ENCODE peak calls at places on chromosomes 1 and 21, in seven cellular contexts. D is cardiac fibroblast, U is neural progenitor cell, V is Peyer's patch, F is cardiac muscle cell, Y is epithelial cell of esophagus, L is A549. W is an unnamed sample.

GRCh38 chr1:221157026-221157761 is 278.0 kb downstream of the HLX start:
- DNase-seq in D (no peak), U (no peak), V (no peak), F (no peak), Y (no peak), L (no peak), W (no peak)

GRCh38 chr1:235417101-235417697 is 50.0 kb downstream of the TBCE start:
- DNase-seq in D (peak), U (peak), V (peak), F (peak), Y (peak), L (peak), W (peak)

GRCh38 chr1:187839873-187840272 is 1011.1 kb downstream of the PLA2G4A start:
- DNase-seq in D (no peak), U (no peak), V (no peak), F (no peak), Y (peak), L (no peak), W (no peak)

GRCh38 chr1:169586395-169587255 is at the start of gene F5:
- DNase-seq in D (peak), U (peak), V (peak), F (peak), Y (peak), L (peak), W (peak)

GRCh38 chr1:169105434-169106094 is 926 bp upstream of the ATP1B1 start:
- DNase-seq in D (peak), U (peak), V (peak), F (peak), Y (peak), L (peak), W (peak)

GRCh38 chr1:53543130-53543770 is 84.1 kb downstream of the DMRTB1 start:
- DNase-seq in D (no peak), U (no peak), V (no peak), F (no peak), Y (no peak), L (no peak), W (no peak)

GRCh38 chr1:111541721-111542120 is 38.3 kb upstream of the ADORA3 start:
- DNase-seq in D (no peak), U (no peak), V (no peak), F (no peak), Y (peak), L (no peak), W (peak)

GRCh38 chr1:90509225-90510048 is 207.7 kb downstream of the BARHL2 start:
- DNase-seq in D (no peak), U (no peak), V (no peak), F (no peak), Y (no peak), L (no peak), W (no peak)

GRCh38 chr1:244280221-244280620 is 171.5 kb downstream of the ADSS2 start:
- DNase-seq in D (peak), U (no peak), V (no peak), F (no peak), Y (no peak), L (no peak), W (no peak)

GRCh38 chr1:116568925-116569490 is 1.8 kb downstream of the CD58 start:
- DNase-seq in D (no peak), U (no peak), V (no peak), F (no peak), Y (no peak), L (no peak), W (no peak)

DNA sequence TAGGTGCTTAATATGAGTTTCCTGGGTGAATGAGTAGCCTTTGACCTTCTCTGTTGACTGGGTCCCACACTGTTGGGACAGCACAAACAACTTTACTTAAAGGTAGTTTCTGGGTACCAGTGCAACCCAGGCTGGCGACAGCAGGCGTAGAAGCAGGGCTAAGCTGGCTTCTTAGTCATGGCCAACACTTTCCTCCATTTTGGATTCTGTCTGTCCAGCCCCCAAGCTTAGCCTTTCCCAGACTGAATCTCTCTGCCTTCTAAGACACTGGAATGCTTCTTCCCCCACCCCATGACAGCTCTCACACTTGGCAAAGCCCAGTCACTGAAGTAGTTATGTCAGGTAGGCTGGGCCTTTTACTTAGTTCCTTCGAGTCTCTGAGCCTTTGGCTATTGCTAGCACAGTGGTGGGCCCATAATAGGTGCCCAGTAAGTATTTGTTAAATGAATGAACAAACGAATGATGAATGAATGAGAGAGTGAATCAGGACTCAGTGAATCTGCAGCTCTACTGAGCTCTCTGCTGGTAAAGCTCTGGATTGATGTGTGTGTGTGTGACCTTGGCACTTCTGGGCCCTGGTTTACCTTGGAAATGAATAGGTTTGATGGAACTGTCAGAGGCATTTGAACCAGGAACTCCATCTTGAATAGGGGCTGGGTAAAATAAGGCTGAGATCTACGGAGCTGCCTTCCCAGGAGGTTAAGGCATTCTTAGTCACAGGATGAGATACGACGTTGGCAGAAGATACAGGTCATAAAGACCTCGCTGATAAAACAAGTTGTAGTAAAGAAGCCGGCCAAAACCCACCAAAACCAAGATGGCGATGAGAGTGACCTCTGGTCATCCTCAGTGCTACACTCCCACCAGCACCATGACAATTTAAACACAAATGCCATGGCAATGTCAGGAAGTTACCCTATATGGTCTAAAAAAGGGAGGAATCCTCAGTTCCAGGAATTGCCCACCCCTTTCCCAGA is 37.4 kb upstream of the ID3 start:
- DNase-seq in D (no peak), U (no peak), V (no peak), F (no peak), Y (no peak), L (no peak), W (no peak)
- H3K4me3 ChIP-seq in D (no peak), U (no peak), V (no peak), F (no peak), Y (no peak), L (no peak), W (no peak)

DNA sequence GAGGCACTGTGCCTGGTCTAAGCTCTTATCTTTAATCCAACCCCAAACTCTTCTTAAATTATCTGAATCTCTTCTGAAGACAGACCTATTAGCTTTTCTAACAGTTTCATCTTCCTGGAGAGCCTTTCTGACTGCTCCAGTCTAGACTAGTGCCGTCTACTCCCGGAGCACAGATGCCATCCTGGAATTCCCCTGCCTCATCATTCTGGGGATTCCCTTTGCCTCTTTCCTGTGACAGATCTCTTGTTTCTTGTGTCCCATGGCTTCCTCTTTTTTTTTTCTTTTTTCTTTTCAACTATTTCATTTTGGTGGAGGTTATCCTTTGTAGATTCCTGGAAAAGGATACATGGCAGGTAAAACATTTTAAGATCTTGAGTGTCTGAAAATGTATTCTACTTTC is 11.7 kb downstream of the SEMA4A start:
- DNase-seq in D (no peak), U (no peak), V (no peak), F (no peak), Y (peak), L (no peak), W (peak)
- H3K4me3 ChIP-seq in D (no peak), U (no peak), V (no peak), F (no peak), Y (no peak), L (no peak), W (no peak)

GRCh38 chr1:12186277-12186985 is 19.6 kb downstream of the TNFRSF1B start:
- DNase-seq in D (no peak), U (no peak), V (peak), F (no peak), Y (no peak), L (no peak), W (no peak)

GRCh38 chr1:12184008-12184681 is 17.4 kb downstream of the TNFRSF1B start:
- DNase-seq in D (peak), U (peak), V (peak), F (peak), Y (no peak), L (no peak), W (peak)

GRCh38 chr1:12185556-12186276 is 18.9 kb downstream of the TNFRSF1B start:
- DNase-seq in D (peak), U (no peak), V (no peak), F (peak), Y (no peak), L (no peak), W (no peak)

GRCh38 chr1:12183095-12183794 is 16.5 kb downstream of the TNFRSF1B start:
- DNase-seq in D (no peak), U (no peak), V (no peak), F (no peak), Y (no peak), L (no peak), W (peak)

DNA sequence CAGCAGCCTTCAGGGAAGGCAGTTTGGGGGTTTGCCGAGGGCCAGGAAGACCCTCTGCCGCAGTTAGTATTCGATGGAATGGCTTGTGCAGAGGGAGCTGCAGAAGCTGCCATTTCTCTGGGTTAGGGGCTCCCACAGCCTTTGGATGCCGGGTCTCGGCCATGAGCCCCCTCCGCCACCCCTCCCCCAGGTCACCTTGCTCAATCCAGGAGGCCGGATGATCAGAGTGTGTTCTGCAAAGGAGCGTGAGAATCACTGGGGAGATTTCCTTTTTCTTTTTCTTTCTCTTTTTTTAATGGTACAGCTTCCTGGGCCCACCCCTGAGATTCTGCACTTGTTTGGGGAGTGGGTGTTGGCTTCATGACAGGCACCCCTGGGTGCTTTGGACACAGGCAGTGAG is 18.2 kb downstream of the TNFRSF1B start:
- DNase-seq in D (no peak), U (no peak), V (no peak), F (no peak), Y (no peak), L (no peak), W (no peak)
- H3K4me3 ChIP-seq in D (no peak), U (no peak), V (no peak), F (no peak), Y (no peak), L (no peak), W (no peak)

GRCh38 chr1:204731997-204732396 is 46.5 kb upstream of the LRRN2 start:
- DNase-seq in D (no peak), U (no peak), V (no peak), F (no peak), Y (no peak), L (no peak), W (no peak)
- H3K4me3 ChIP-seq in D (no peak), U (no peak), V (no peak), F (no peak), Y (no peak), L (no peak), W (no peak)

GRCh38 chr1:66932291-66932690 is 7.5 kb downstream of the MIER1 start:
- DNase-seq in D (no peak), U (no peak), V (no peak), F (no peak), Y (no peak), L (no peak), W (no peak)
- H3K4me3 ChIP-seq in D (peak), U (peak), V (no peak), F (peak), Y (peak), L (peak), W (no peak)

GRCh38 chr21:41834252-41834925 is 44.8 kb downstream of the PRDM15 start:
- DNase-seq in D (no peak), U (no peak), V (no peak), F (no peak), Y (no peak), L (no peak), W (no peak)
- H3K4me3 ChIP-seq in D (no peak), U (no peak), V (no peak), F (no peak), Y (no peak), L (no peak), W (no peak)

GRCh38 chr1:28910379-28911125 is 3.8 kb upstream of the EPB41 start:
- DNase-seq in D (no peak), U (peak), V (no peak), F (no peak), Y (no peak), L (no peak), W (no peak)

GRCh38 chr1:28913786-28914227 is 562 bp upstream of the EPB41 start:
- DNase-seq in D (peak), U (no peak), V (no peak), F (no peak), Y (no peak), L (peak), W (no peak)

GRCh38 chr1:28914228-28915035 is at the start of gene EPB41:
- DNase-seq in D (peak), U (peak), V (peak), F (peak), Y (peak), L (peak), W (peak)

GRCh38 chr1:28917757-28918118 is 3.4 kb downstream of the EPB41 start:
- DNase-seq in D (no peak), U (no peak), V (no peak), F (no peak), Y (peak), L (no peak), W (no peak)

DNA sequence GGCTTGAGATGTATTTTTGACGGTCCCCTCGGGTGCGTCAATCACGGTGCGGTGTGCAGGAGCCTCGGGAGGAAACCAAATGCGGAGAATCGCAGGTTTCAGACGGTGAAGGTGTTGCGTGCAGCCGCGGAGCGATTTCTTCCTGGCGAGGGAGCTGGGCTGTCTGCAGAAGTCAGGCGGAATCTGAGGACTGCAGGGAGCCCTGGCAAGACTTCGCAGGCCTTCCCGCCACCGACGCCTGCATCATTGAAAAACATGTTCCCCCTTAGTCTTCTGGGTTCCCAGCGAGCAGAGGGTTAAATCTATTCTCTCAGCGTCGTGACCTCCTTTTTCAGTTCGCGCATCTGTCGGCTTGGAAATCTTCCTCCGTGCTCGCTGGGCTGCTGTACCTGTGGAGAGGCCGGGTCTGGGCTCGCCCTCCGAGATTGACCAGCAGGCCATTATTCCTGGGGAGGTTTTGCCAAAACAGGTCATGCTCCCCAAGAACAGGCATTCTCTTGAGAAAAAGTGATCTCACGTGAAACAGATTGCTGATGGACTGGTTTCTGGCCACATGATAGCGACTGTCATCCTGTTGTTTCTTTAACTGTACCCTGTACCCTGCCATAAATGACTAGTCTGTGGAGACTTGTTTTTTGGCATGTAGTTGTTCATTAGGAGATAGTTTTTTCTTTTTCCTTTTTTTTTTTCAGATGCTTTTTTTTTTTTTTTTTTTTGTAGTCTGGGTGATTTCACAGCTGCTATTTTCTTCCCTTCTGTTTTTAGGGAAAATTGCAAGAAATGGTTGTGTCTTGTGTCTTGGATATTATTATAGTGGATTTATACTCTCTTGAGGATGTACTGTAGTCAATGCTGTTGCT is 897 bp downstream of the EPB41 start:
- DNase-seq in D (peak), U (peak), V (peak), F (peak), Y (peak), L (peak), W (peak)
- H3K4me3 ChIP-seq in D (peak), U (peak), V (peak), F (peak), Y (peak), L (peak), W (peak)

GRCh38 chr1:121518726-121519041 is 333.9 kb downstream of the SRGAP2C start:
- DNase-seq in D (no peak), U (no peak), V (no peak), F (no peak), Y (no peak), L (no peak), W (no peak)
- H3K4me3 ChIP-seq in D (peak), U (peak), V (peak), F (peak), Y (peak), L (peak), W (peak)